ENCODE peak calls at places on chromosomes 11 and 22, in eight cellular contexts. One of them, this sample, is unnamed.
A peak's percentile ranks its signal among the peaks of the same experiment; 100 is the strongest.

GRCh38 chr11:13209379-13209778 is 68.2 kb upstream of the BMAL1 start:
- DNase-seq in activated naive CD4-positive, alpha-beta T cell: no peak
- DNase-seq in activated CD4-positive, CD25-positive, alpha-beta regulatory T cell: no peak
- DNase-seq in MM.1S: no peak
- DNase-seq in GM19239: no peak
- DNase-seq in activated CD8-positive, alpha-beta memory T cell treated with anti-CD3 and anti-CD28 coated beads, Interleukin-2, amount 50 U/mL, for 48 hours: no peak
- DNase-seq in activated naive CD8-positive, alpha-beta T cell treated with anti-CD3 and anti-CD28 coated beads, Interleukin-2, amount 50 U/mL, for 24 hours: no peak
- DNase-seq in GF-D8: no peak
- DNase-seq in this sample: no peak

GRCh38 chr22:41197808-41198585 is 7.1 kb upstream of the L3MBTL2 start:
- DNase-seq in activated naive CD4-positive, alpha-beta T cell: peak; percentile 29
- DNase-seq in activated CD4-positive, CD25-positive, alpha-beta regulatory T cell: no peak
- DNase-seq in MM.1S: peak; percentile 55
- DNase-seq in GM19239: no peak
- DNase-seq in activated CD8-positive, alpha-beta memory T cell treated with anti-CD3 and anti-CD28 coated beads, Interleukin-2, amount 50 U/mL, for 48 hours: peak; percentile 75
- DNase-seq in activated naive CD8-positive, alpha-beta T cell treated with anti-CD3 and anti-CD28 coated beads, Interleukin-2, amount 50 U/mL, for 24 hours: peak; percentile 62
- DNase-seq in GF-D8: no peak
- DNase-seq in this sample: no peak

GRCh38 chr11:126312903-126313460 is 9.1 kb downstream of the DCPS start:
- DNase-seq in activated naive CD4-positive, alpha-beta T cell: no peak
- DNase-seq in activated CD4-positive, CD25-positive, alpha-beta regulatory T cell: no peak
- DNase-seq in MM.1S: no peak
- DNase-seq in GM19239: no peak
- DNase-seq in activated CD8-positive, alpha-beta memory T cell treated with anti-CD3 and anti-CD28 coated beads, Interleukin-2, amount 50 U/mL, for 48 hours: no peak
- DNase-seq in activated naive CD8-positive, alpha-beta T cell treated with anti-CD3 and anti-CD28 coated beads, Interleukin-2, amount 50 U/mL, for 24 hours: no peak
- DNase-seq in GF-D8: no peak
- DNase-seq in this sample: no peak

GRCh38 chr11:73907191-73907590 is 30.4 kb downstream of the PAAF1 start:
- DNase-seq in activated naive CD4-positive, alpha-beta T cell: no peak
- DNase-seq in activated CD4-positive, CD25-positive, alpha-beta regulatory T cell: no peak
- DNase-seq in MM.1S: no peak
- DNase-seq in GM19239: no peak
- DNase-seq in activated CD8-positive, alpha-beta memory T cell treated with anti-CD3 and anti-CD28 coated beads, Interleukin-2, amount 50 U/mL, for 48 hours: no peak
- DNase-seq in activated naive CD8-positive, alpha-beta T cell treated with anti-CD3 and anti-CD28 coated beads, Interleukin-2, amount 50 U/mL, for 24 hours: peak; percentile 3
- DNase-seq in GF-D8: no peak
- DNase-seq in this sample: no peak

GRCh38 chr22:37197451-37198289 is 9.6 kb upstream of the C1QTNF6 start:
- DNase-seq in activated naive CD4-positive, alpha-beta T cell: no peak
- DNase-seq in activated CD4-positive, CD25-positive, alpha-beta regulatory T cell: no peak
- DNase-seq in MM.1S: no peak
- DNase-seq in GM19239: no peak
- DNase-seq in activated CD8-positive, alpha-beta memory T cell treated with anti-CD3 and anti-CD28 coated beads, Interleukin-2, amount 50 U/mL, for 48 hours: no peak
- DNase-seq in activated naive CD8-positive, alpha-beta T cell treated with anti-CD3 and anti-CD28 coated beads, Interleukin-2, amount 50 U/mL, for 24 hours: no peak
- DNase-seq in GF-D8: no peak
- DNase-seq in this sample: no peak

GRCh38 chr11:125892071-125892470 is 4.6 kb downstream of the HYLS1 start:
- DNase-seq in activated naive CD4-positive, alpha-beta T cell: no peak
- DNase-seq in activated CD4-positive, CD25-positive, alpha-beta regulatory T cell: no peak
- DNase-seq in MM.1S: no peak
- DNase-seq in GM19239: no peak
- DNase-seq in activated CD8-positive, alpha-beta memory T cell treated with anti-CD3 and anti-CD28 coated beads, Interleukin-2, amount 50 U/mL, for 48 hours: no peak
- DNase-seq in activated naive CD8-positive, alpha-beta T cell treated with anti-CD3 and anti-CD28 coated beads, Interleukin-2, amount 50 U/mL, for 24 hours: no peak
- DNase-seq in GF-D8: no peak
- DNase-seq in this sample: no peak

GRCh38 chr11:34446389-34446788 is 7.7 kb downstream of the CAT start:
- DNase-seq in activated naive CD4-positive, alpha-beta T cell: no peak
- DNase-seq in activated CD4-positive, CD25-positive, alpha-beta regulatory T cell: no peak
- DNase-seq in MM.1S: no peak
- DNase-seq in GM19239: no peak
- DNase-seq in activated CD8-positive, alpha-beta memory T cell treated with anti-CD3 and anti-CD28 coated beads, Interleukin-2, amount 50 U/mL, for 48 hours: no peak
- DNase-seq in activated naive CD8-positive, alpha-beta T cell treated with anti-CD3 and anti-CD28 coated beads, Interleukin-2, amount 50 U/mL, for 24 hours: no peak
- DNase-seq in GF-D8: no peak
- DNase-seq in this sample: no peak

GRCh38 chr11:19715373-19715772 is 2.7 kb downstream of the NAV2 start:
- DNase-seq in activated naive CD4-positive, alpha-beta T cell: no peak
- DNase-seq in activated CD4-positive, CD25-positive, alpha-beta regulatory T cell: no peak
- DNase-seq in MM.1S: no peak
- DNase-seq in GM19239: no peak
- DNase-seq in activated CD8-positive, alpha-beta memory T cell treated with anti-CD3 and anti-CD28 coated beads, Interleukin-2, amount 50 U/mL, for 48 hours: no peak
- DNase-seq in activated naive CD8-positive, alpha-beta T cell treated with anti-CD3 and anti-CD28 coated beads, Interleukin-2, amount 50 U/mL, for 24 hours: no peak
- DNase-seq in GF-D8: no peak
- DNase-seq in this sample: no peak

GRCh38 chr11:118088531-118088930 is 1.8 kb upstream of the SMIM35 start:
- DNase-seq in activated naive CD4-positive, alpha-beta T cell: no peak
- DNase-seq in activated CD4-positive, CD25-positive, alpha-beta regulatory T cell: no peak
- DNase-seq in MM.1S: no peak
- DNase-seq in GM19239: no peak
- DNase-seq in activated CD8-positive, alpha-beta memory T cell treated with anti-CD3 and anti-CD28 coated beads, Interleukin-2, amount 50 U/mL, for 48 hours: no peak
- DNase-seq in activated naive CD8-positive, alpha-beta T cell treated with anti-CD3 and anti-CD28 coated beads, Interleukin-2, amount 50 U/mL, for 24 hours: no peak
- DNase-seq in GF-D8: peak; percentile 98
- DNase-seq in this sample: no peak